ENCODE peak calls at places on chromosomes 5 and 9, in five cellular contexts. Q is CD8-positive, alpha-beta memory T cell; Y is cardiac muscle cell; O is adipocyte; J is heart right ventricle. P is an unnamed sample.

GRCh38 chr9:98781588-98782383 is 14.6 kb downstream of the ANKS6 start:
- DNase-seq in Q (no peak), Y (no peak), O (no peak), J (no peak), P (no peak)

GRCh38 chr9:81585191-81585763 is 104.1 kb downstream of the TLE1 start:
- DNase-seq in Q (no peak), Y (no peak), O (peak; percentile 94), J (no peak), P (no peak)

GRCh38 chr5:151966046-151966445 is 41.4 kb upstream of the GLRA1 start:
- DNase-seq in Q (no peak), Y (no peak), O (no peak), J (no peak), P (no peak)

GRCh38 chr9:13033959-13034695 is 245.4 kb downstream of the MPDZ start:
- DNase-seq in Q (no peak), Y (peak; percentile 80), O (peak; percentile 87), J (peak; percentile 55), P (peak; percentile 81)

GRCh38 chr5:175285263-175285662 is 158.7 kb downstream of the DRD1 start:
- DNase-seq in Q (no peak), Y (no peak), O (no peak), J (no peak), P (no peak)

GRCh38 chr5:131633830-131634229 is 1.2 kb downstream of the RAPGEF6 start:
- DNase-seq in Q (no peak), Y (no peak), O (no peak), J (no peak), P (no peak)

GRCh38 chr5:82540301-82540700 is 262.1 kb upstream of the RPS23 start:
- DNase-seq in Q (no peak), Y (no peak), O (no peak), J (no peak), P (no peak)

GRCh38 chr9:113599647-113600476 is 136.3 kb downstream of the RGS3 start:
- DNase-seq in Q (no peak), Y (no peak), O (peak; percentile 73), J (no peak), P (no peak)

GRCh38 chr5:40436535-40437237 is 243.0 kb upstream of the PTGER4 start:
- DNase-seq in Q (peak; percentile 66), Y (no peak), O (no peak), J (no peak), P (no peak)

GRCh38 chr9:137665697-137666504 is 47.1 kb downstream of the EHMT1 start:
- DNase-seq in Q (no peak), Y (peak; percentile 32), O (no peak), J (no peak), P (no peak)

GRCh38 chr5:169895876-169896275 is 84.4 kb downstream of the INSYN2B start:
- DNase-seq in Q (no peak), Y (no peak), O (no peak), J (peak; percentile 67), P (no peak)

GRCh38 chr9:135346438-135347050 is 133.0 kb upstream of the PPP1R26 start:
- DNase-seq in Q (no peak), Y (no peak), O (no peak), J (no peak), P (no peak)

GRCh38 chr9:73200694-73201432 is 49.2 kb downstream of the ANXA1 start:
- DNase-seq in Q (no peak), Y (peak; percentile 63), O (peak; percentile 83), J (no peak), P (no peak)

GRCh38 chr5:177129206-177129605 is 4.4 kb upstream of the NSD1 start:
- DNase-seq in Q (no peak), Y (no peak), O (no peak), J (no peak), P (no peak)

GRCh38 chr9:15999422-16000339 is 446.8 kb downstream of the CCDC171 start:
- DNase-seq in Q (no peak), Y (no peak), O (peak; percentile 75), J (no peak), P (no peak)

DNA sequence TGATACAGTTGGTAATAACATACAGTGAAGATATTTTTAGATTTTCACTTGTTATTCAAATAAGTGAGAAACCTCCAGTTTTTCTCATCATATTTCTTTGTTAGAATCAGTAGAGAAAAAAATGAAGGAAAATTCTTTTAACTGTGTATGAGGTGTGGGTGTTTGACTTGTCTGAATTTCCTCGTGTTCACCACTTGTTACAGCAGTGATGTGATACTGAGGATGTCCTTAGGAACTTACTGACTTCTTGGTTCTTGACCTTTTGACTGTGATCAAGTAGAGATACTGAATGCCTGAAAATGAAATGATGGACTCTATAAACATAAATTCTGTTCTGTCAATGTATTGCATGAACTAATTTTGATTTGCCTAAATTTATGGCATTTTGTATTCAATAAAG is 10.7 kb downstream of the PBX3 start:
- DNase-seq in Q (no peak), Y (no peak), O (no peak), J (no peak), P (no peak)
- H3K4me1 ChIP-seq in Q (no peaks in the 10 kb centered on the region), Y (peaks cover 90% of the 10 kb centered on the region), O (peaks cover 29% of the 10 kb centered on the region), J (peaks cover 86% of the 10 kb centered on the region), P (peaks cover 80% of the 10 kb centered on the region)

GRCh38 chr9:2778816-2779215 is 61.5 kb downstream of the KCNV2 start:
- DNase-seq in Q (no peak), Y (no peak), O (no peak), J (no peak), P (no peak)
- H3K9me3 ChIP-seq in Q (no peaks in the 10 kb centered on the region), Y (peaks cover 2% of the 10 kb centered on the region), O (peaks cover 22% of the 10 kb centered on the region), J (peaks cover 43% of the 10 kb centered on the region), P (peaks cover 5% of the 10 kb centered on the region)

GRCh38 chr5:141100243-141100805 is at the start of gene PCDHB3:
- DNase-seq in Q (no peak), Y (no peak), O (peak; percentile 52), J (no peak), P (peak; percentile 71)

GRCh38 chr5:141094481-141095262 is at the start of gene PCDHB2:
- DNase-seq in Q (no peak), Y (peak; percentile 91), O (peak; percentile 44), J (no peak), P (peak; percentile 29)

GRCh38 chr5:141101059-141101458 is 786 bp downstream of the PCDHB3 start:
- DNase-seq in Q (no peak), Y (no peak), O (no peak), J (no peak), P (no peak)

GRCh38 chr5:141095263-141095641 is 837 bp downstream of the PCDHB2 start:
- DNase-seq in Q (no peak), Y (peak; percentile 5), O (no peak), J (no peak), P (no peak)
- H3K4me3 ChIP-seq in Q (no peak overlapping the region), Y (peak overlapping the region; percentile 47), O (peak overlapping the region; percentile 82), J (peak overlapping the region; percentile 48), P (no peak overlapping the region)

DNA sequence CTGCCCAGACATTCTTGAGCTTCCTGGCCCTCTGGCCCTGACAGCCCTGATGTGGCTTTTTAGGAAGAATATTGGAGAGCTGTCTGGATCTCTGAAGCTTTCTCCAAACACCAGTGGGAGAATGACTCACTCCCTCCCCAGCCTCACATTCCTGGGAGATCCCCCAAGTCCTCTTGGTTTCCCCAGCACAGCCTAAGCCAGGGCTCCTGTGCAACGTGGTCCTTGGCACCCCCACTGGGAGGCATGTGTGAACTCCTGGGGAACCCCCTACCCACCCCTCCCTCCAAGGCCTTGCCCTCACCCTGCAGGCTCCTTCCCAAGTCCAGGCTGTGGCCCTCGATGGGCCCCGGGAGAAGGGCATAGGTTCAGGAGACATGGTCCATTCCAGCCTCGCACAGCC is 12.7 kb downstream of the GLIPR2 start:
- DNase-seq in Q (no peak), Y (no peak), O (peak; percentile 68), J (no peak), P (no peak)
- H3K4me1 ChIP-seq in Q (peaks cover 90% of the 10 kb centered on the region), Y (no peaks in the 10 kb centered on the region), O (peaks cover 56% of the 10 kb centered on the region), J (peaks cover 30% of the 10 kb centered on the region), P (no peaks in the 10 kb centered on the region)

GRCh38 chr5:1064383-1065142 is 47.3 kb downstream of the SLC12A7 start:
- DNase-seq in Q (no peak), Y (no peak), O (no peak), J (peak; percentile 5), P (no peak)

GRCh38 chr5:1063661-1064382 is 48.0 kb downstream of the SLC12A7 start:
- DNase-seq in Q (no peak), Y (no peak), O (no peak), J (peak; percentile 15), P (no peak)

GRCh38 chr5:1065891-1066650 is 45.8 kb downstream of the SLC12A7 start:
- DNase-seq in Q (no peak), Y (no peak), O (no peak), J (no peak), P (no peak)

GRCh38 chr5:1066676-1067075 is 45.2 kb downstream of the SLC12A7 start:
- DNase-seq in Q (no peak), Y (no peak), O (no peak), J (peak; percentile 8), P (no peak)

DNA sequence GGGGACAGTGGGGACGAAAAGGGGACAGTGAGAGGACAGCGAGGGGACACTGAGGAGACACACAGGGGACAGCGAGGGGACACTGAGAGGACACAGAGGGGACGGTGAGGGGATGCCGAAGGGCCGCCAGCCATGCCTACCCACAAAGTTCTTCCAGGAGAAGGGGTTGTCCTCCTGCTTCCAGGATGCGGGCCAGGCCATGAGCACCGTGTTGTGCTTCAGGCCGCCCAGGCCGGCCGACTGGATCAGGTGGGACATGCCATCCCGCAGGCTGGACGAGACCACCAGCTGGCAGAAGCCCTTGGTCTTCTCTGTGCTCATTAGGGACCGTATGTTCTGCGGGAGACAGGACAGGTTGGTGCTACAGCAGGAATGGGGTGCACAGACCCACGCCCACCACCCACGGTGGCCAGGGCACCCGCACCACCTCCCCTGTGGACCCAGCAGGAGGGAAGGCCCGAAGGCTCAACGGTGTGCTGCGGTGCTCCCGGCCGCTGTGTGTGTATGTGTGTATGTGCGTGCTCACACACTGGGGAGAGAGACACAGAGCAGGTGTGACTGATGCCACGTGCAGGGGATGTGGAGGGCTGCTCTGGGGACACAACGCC is 46.6 kb downstream of the SLC12A7 start:
- DNase-seq in Q (no peak), Y (no peak), O (no peak), J (peak; percentile 9), P (no peak)
- H3K9me3 ChIP-seq in Q (no peaks in the 10 kb centered on the region), Y (no peaks in the 10 kb centered on the region), O (no peaks in the 10 kb centered on the region), J (no peaks in the 10 kb centered on the region), P (no peaks in the 10 kb centered on the region)

DNA sequence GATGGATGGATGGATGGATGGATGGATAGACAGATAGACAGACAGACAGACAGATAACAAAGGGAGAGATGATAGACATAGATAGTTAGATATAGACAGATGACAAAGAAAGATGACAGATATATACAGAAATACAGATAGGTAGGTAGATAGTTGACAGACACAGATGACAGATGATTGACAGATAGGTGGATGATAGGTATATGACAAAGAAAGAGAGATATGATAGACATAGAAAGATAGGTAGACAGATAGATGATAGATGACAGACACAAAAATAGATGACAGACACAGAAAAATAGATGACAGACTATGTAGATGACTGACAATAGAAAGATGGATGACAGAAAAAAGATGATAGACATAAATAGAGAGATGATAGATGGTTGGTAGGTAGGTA is 200.0 kb upstream of the TAS2R1 start:
- DNase-seq in Q (no peak), Y (no peak), O (no peak), J (no peak), P (no peak)
- H3K4me3 ChIP-seq in Q (no peak overlapping the region), Y (no peak overlapping the region), O (no peak overlapping the region), J (no peak overlapping the region), P (no peak overlapping the region)

GRCh38 chr5:52805614-52806013 is 17.9 kb downstream of the ITGA1 start:
- DNase-seq in Q (no peak), Y (no peak), O (no peak), J (no peak), P (no peak)
- H3K4me1 ChIP-seq in Q (peaks cover 27% of the 10 kb centered on the region), Y (peaks cover 24% of the 10 kb centered on the region), O (peaks cover 56% of the 10 kb centered on the region), J (peaks cover 76% of the 10 kb centered on the region), P (peaks cover 14% of the 10 kb centered on the region)

GRCh38 chr9:123825337-123825736 is 104.6 kb downstream of the DENND1A start:
- DNase-seq in Q (no peak), Y (no peak), O (peak; percentile 7), J (no peak), P (no peak)
- H3K9me3 ChIP-seq in Q (peaks cover 9% of the 10 kb centered on the region), Y (no peaks in the 10 kb centered on the region), O (peaks cover 34% of the 10 kb centered on the region), J (peaks cover 27% of the 10 kb centered on the region), P (peaks cover 5% of the 10 kb centered on the region)